ENCODE peak calls at places on chromosomes 16 and 17, in four cellular contexts. One of them, this sample, is unnamed.

GRCh38 chr17:78197147-78197830 is 10.1 kb downstream of the AFMID start:
- DNase-seq in NCI-H1436 treated with DMSO at 0.1 percent for 48 hours: no peak
- DNase-seq in RCC 7860: no peak
- DNase-seq in GM12891: no peak
- DNase-seq in this sample: no peak

GRCh38 chr16:74257061-74257460 is 39.6 kb upstream of the PSMD7 start:
- DNase-seq in RCC 7860: no peak
- DNase-seq in NCI-H1436 treated with DMSO at 0.1 percent for 48 hours: no peak
- DNase-seq in GM12891: no peak
- DNase-seq in this sample: no peak

GRCh38 chr16:49283376-49284049 is 1.9 kb upstream of the CBLN1 start:
- DNase-seq in NCI-H1436 treated with DMSO at 0.1 percent for 48 hours: no peak
- DNase-seq in GM12891: no peak
- DNase-seq in RCC 7860: no peak
- DNase-seq in this sample: no peak

GRCh38 chr17:76026714-76027158 is 370 bp downstream of the EVPL start:
- DNase-seq in NCI-H1436 treated with DMSO at 0.1 percent for 48 hours: no peak
- DNase-seq in GM12891: no peak
- DNase-seq in RCC 7860: no peak
- DNase-seq in this sample: no peak

GRCh38 chr16:28505489-28506137 is 1.0 kb downstream of the IL27 start:
- DNase-seq in GM12891: no peak
- DNase-seq in RCC 7860: no peak
- DNase-seq in NCI-H1436 treated with DMSO at 0.1 percent for 48 hours: no peak
- DNase-seq in this sample: no peak

GRCh38 chr17:28170771-28171170 is 128.3 kb downstream of the NLK start:
- DNase-seq in RCC 7860: no peak
- DNase-seq in NCI-H1436 treated with DMSO at 0.1 percent for 48 hours: no peak
- DNase-seq in GM12891: no peak
- DNase-seq in this sample: no peak

GRCh38 chr17:67136191-67137025 is 92.1 kb downstream of the CACNG1 start:
- DNase-seq in NCI-H1436 treated with DMSO at 0.1 percent for 48 hours: no peak
- DNase-seq in RCC 7860: no peak
- DNase-seq in GM12891: no peak
- DNase-seq in this sample: no peak

GRCh38 chr17:14845562-14846335 is 419.4 kb downstream of the PMP22 start:
- DNase-seq in RCC 7860: no peak
- DNase-seq in NCI-H1436 treated with DMSO at 0.1 percent for 48 hours: peak
- DNase-seq in GM12891: no peak
- DNase-seq in this sample: no peak

GRCh38 chr16:19446300-19446846 is 28.7 kb downstream of the TMC5 start:
- DNase-seq in RCC 7860: no peak
- DNase-seq in NCI-H1436 treated with DMSO at 0.1 percent for 48 hours: no peak
- DNase-seq in GM12891: no peak
- DNase-seq in this sample: no peak

GRCh38 chr17:73900516-73900915 is 256.3 kb upstream of the SDK2 start:
- DNase-seq in RCC 7860: no peak
- DNase-seq in NCI-H1436 treated with DMSO at 0.1 percent for 48 hours: no peak
- DNase-seq in GM12891: no peak
- DNase-seq in this sample: no peak

GRCh38 chr17:39676198-39676819 is 8.1 kb downstream of the PNMT start:
- DNase-seq in RCC 7860: peak
- DNase-seq in GM12891: peak
- DNase-seq in NCI-H1436 treated with DMSO at 0.1 percent for 48 hours: peak
- DNase-seq in this sample: no peak

GRCh38 chr17:50267074-50267841 is 7.0 kb upstream of the TMEM92 start:
- DNase-seq in NCI-H1436 treated with DMSO at 0.1 percent for 48 hours: no peak
- DNase-seq in RCC 7860: no peak
- DNase-seq in GM12891: no peak
- DNase-seq in this sample: no peak